ENCODE peak calls at places on chromosome 21, in five cellular contexts. J is astrocyte, I is PC-9, Q is RWPE2, V is MCF 10A. C is an unnamed sample.
A peak's percentile ranks its signal among the peaks of the same experiment; 100 is the strongest.

GRCh38 chr21:43659136-43660000 is at the start of the genes HSF2BP and RRP1B:
- DNase-seq in I (peak; percentile 55), J (peak; percentile 66), Q (no peak), V (peak; percentile 77), C (peak; percentile 63)

GRCh38 chr21:25871566-25871965 is 136.8 kb downstream of the GABPA start:
- DNase-seq in Q (no peak), J (no peak), I (no peak), V (peak; percentile 21), C (no peak)

GRCh38 chr21:16912075-16912474 is 600.8 kb upstream of the CXADR start:
- DNase-seq in Q (no peak), I (peak; percentile 56), J (peak; percentile 84), V (no peak), C (no peak)

GRCh38 chr21:42733037-42733632 is 79.7 kb downstream of the PDE9A start:
- DNase-seq in I (no peak), V (no peak), Q (no peak), J (peak; percentile 14), C (no peak)

GRCh38 chr21:37862536-37862935 is 53.7 kb downstream of the KCNJ6 start:
- DNase-seq in V (peak; percentile 25), J (no peak), I (no peak), Q (no peak), C (peak; percentile 11)

GRCh38 chr21:43639470-43640178 is 19.7 kb downstream of the HSF2BP start:
- DNase-seq in Q (no peak), J (no peak), I (peak; percentile 78), V (peak; percentile 86), C (no peak)

GRCh38 chr21:29311802-29312201 is 13.1 kb downstream of the BACH1 start:
- DNase-seq in V (no peak), J (no peak), Q (no peak), I (no peak), C (no peak)

GRCh38 chr21:25188639-25189038 is 418.6 kb downstream of the MRPL39 start:
- DNase-seq in J (no peak), Q (no peak), I (no peak), V (no peak), C (no peak)

GRCh38 chr21:16305686-16306085 is 575.9 kb downstream of the USP25 start:
- DNase-seq in J (peak; percentile 70), Q (no peak), I (no peak), V (no peak), C (no peak)

GRCh38 chr21:38669186-38669585 is 136.5 kb upstream of the ETS2 start:
- DNase-seq in J (peak; percentile 21), I (no peak), Q (no peak), V (peak; percentile 48), C (peak; percentile 4)

GRCh38 chr21:31873696-31874599 is 1.1 kb downstream of the HUNK start:
- DNase-seq in I (no peak), J (peak; percentile 12), Q (peak; percentile 58), V (no peak), C (no peak)

GRCh38 chr21:31802331-31802730 is 70.4 kb upstream of the SCAF4 start:
- DNase-seq in J (no peak), V (no peak), Q (no peak), I (no peak), C (no peak)

GRCh38 chr21:21109736-21110135 is 111.5 kb downstream of the NCAM2 start:
- DNase-seq in I (no peak), V (no peak), J (no peak), Q (no peak), C (no peak)

GRCh38 chr21:31457675-31458074 is 113.6 kb upstream of the TIAM1 start:
- DNase-seq in Q (no peak), V (peak; percentile 25), J (no peak), I (no peak), C (no peak)

GRCh38 chr21:42532466-42533181 is 19.0 kb downstream of the SLC37A1 start:
- DNase-seq in I (no peak), Q (no peak), V (no peak), J (no peak), C (no peak)

GRCh38 chr21:29318354-29318753 is 19.6 kb downstream of the BACH1 start:
- DNase-seq in Q (no peak), V (no peak), J (peak; percentile 45), I (no peak), C (no peak)

GRCh38 chr21:15839601-15840000 is 109.8 kb downstream of the USP25 start:
- DNase-seq in Q (no peak), I (no peak), J (peak; percentile 23), V (no peak), C (no peak)

GRCh38 chr21:32329776-32330175 is 31.1 kb downstream of the MRAP start:
- DNase-seq in I (no peak), V (no peak), J (peak; percentile 61), Q (no peak), C (no peak)

GRCh38 chr21:31566611-31567010 is 92.9 kb upstream of the SOD1 start:
- DNase-seq in I (no peak), Q (no peak), J (no peak), V (no peak), C (no peak)

GRCh38 chr21:15000076-15000475 is 64.7 kb downstream of the NRIP1 start:
- DNase-seq in Q (no peak), I (no peak), J (peak; percentile 86), V (no peak), C (no peak)

GRCh38 chr21:38282921-38283320 is 26.1 kb downstream of the KCNJ15 start:
- DNase-seq in Q (no peak), J (no peak), V (peak; percentile 80), I (no peak), C (no peak)

GRCh38 chr21:24727803-24728425 is 879.4 kb downstream of the MRPL39 start:
- DNase-seq in Q (no peak), I (no peak), J (no peak), V (no peak), C (no peak)

GRCh38 chr21:21210552-21210951 is 212.3 kb downstream of the NCAM2 start:
- DNase-seq in V (no peak), Q (no peak), J (no peak), I (no peak), C (no peak)

DNA sequence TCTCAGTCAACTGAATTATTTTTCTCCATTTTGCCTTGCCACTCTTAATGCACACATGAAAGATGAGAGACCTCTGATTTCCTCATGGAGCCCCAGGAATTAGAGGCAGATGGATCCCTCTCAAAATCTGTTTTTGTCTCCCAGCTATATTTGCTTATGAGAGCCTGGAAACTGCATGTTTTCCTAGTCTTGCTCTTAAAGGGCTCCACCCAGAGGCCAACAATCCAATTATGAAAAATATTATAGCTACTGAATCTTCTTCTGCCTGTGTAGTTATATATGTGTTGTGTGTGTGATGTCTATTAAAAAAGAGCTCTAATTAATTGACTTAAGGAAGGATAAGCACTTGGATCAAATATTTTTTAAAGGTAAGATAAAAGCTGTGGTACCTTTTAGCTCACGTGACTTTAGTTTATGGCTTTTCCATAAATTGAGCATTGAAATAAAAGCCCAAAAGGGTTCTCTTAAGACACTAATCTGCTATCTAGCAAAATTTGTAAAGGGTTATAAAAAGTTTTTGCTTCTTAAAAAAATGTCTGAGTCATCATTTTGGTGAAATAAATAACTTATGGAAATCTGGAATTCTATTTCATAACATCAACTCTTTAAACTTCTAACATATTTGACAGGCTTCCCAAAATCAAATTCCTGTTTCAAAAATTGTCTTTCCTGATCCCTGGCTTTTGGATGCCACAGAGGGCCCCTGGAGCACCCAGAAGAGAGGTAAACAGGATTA is 31.2 kb upstream of the TSPEAR start:
- DNase-seq in V (peak; percentile 43), J (no peak), I (no peak), Q (no peak), C (no peak)
- TF ChIP-seq CTCF in V (peak; percentile 41), J (no peak), I (peak; percentile 47), Q (peak; percentile 58), C (peak; percentile 47)

GRCh38 chr21:41411449-41412089 is 14.5 kb upstream of the MX1 start:
- DNase-seq in Q (no peak), J (no peak), V (peak; percentile 48), I (no peak), C (no peak)
- TF ChIP-seq CTCF in Q (no peak), J (no peak), V (no peak), I (no peak), C (no peak)

GRCh38 chr21:40719615-40720014 is 127.3 kb downstream of the DSCAM start:
- DNase-seq in I (no peak), V (no peak), J (no peak), Q (no peak), C (no peak)
- TF ChIP-seq CTCF in I (no peak), V (no peak), J (no peak), Q (no peak), C (peak; percentile 47)

GRCh38 chr21:34129039-34129891 is 55.9 kb downstream of the MRPS6 start:
- DNase-seq in Q (no peak), J (peak; percentile 87), V (peak; percentile 23), I (no peak), C (peak; percentile 77)
- TF ChIP-seq CTCF in Q (peak; percentile 34), J (peak; percentile 39), V (no peak), I (no peak), C (peak; percentile 50)

DNA sequence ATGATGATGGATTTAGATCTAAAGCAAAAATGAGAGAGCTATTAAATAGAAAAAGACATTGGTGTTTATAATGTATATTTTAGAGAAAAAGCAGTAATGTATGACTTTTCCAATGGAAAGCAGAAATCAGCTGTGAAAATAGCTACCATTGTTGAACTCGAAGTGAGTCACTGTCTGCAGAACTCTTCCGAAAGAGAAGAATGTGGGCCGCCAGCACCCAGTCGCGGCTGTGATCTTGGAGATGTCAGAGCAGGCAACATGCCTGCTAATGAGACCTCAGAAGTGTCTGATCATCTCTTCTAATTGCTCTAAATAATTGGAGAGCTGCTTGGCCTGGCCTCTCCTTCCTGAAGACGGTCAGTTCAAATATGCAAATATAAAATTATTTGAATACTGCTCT is 333.6 kb upstream of the RUNX1 start:
- DNase-seq in J (peak; percentile 75), V (no peak), Q (no peak), I (no peak), C (no peak)
- TF ChIP-seq CTCF in J (no peak), V (no peak), Q (no peak), I (no peak), C (no peak)

DNA sequence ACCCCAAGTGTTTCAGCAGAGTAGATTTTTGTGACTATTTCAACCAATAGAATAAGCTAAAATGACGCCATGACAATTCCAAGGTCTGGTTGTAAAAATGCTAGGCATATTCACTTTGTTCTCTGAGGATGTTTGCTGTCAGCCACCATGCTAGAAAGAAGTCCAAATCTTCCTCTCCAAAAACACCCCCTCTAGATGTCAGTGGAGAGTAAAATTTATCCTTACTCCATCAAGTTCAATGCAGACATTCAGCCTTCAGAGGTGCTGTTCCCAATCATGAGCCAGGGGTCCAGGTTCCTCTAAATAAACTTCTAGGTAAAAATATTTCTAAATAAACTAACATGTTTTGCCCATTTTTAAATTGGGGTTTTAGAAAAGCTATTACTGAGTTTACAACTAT is 395.4 kb upstream of the ADAMTS5 start:
- DNase-seq in J (no peak), Q (no peak), I (no peak), V (peak; percentile 3), C (peak; percentile 3)
- TF ChIP-seq CTCF in J (no peak), Q (peak; percentile 27), I (no peak), V (no peak), C (peak; percentile 37)

GRCh38 chr21:46155514-46156377 is at the start of gene FTCD:
- DNase-seq in Q (peak; percentile 57), V (no peak), J (no peak), I (no peak), C (no peak)
- TF ChIP-seq CTCF in Q (no peak), V (no peak), J (no peak), I (no peak), C (no peak)

C was measured in LNCaP clone FGC.